ENCODE peak calls at places on chromosome 4, in ten cellular contexts. P, D, K, Y, O, J, N, U, T and L are unnamed samples.
A peak's percentile ranks its signal among the peaks of the same experiment; 100 is the strongest.

GRCh38 chr4:65580551-65580950 is 89.7 kb downstream of the EPHA5 start:
- DNase-seq in P (no peak), D (peak; percentile 16), K (peak; percentile 20), Y (no peak), O (no peak), J (no peak), N (no peak), U (no peak), T (no peak), L (no peak)

GRCh38 chr4:186551849-186552248 is 3.5 kb downstream of the MTNR1A start:
- DNase-seq in P (no peak), D (no peak), K (no peak), Y (no peak), O (no peak), J (no peak), N (no peak), U (no peak), T (no peak), L (no peak)

GRCh38 chr4:158458271-158458895 is 63.3 kb upstream of the RXFP1 start:
- DNase-seq in P (no peak), D (no peak), K (no peak), Y (no peak), O (no peak), J (no peak), N (no peak), U (no peak), T (no peak), L (no peak)

GRCh38 chr4:149120331-149121014 is 678.3 kb upstream of the NR3C2 start:
- DNase-seq in P (no peak), D (peak; percentile 6), K (peak; percentile 40), Y (peak; percentile 47), O (peak; percentile 28), J (no peak), N (no peak), U (no peak), T (no peak), L (no peak)

GRCh38 chr4:181108237-181108636 is 1135.0 kb upstream of the TENM3 start:
- DNase-seq in P (no peak), D (no peak), K (no peak), Y (no peak), O (no peak), J (no peak), N (no peak), U (no peak), T (no peak), L (no peak)

GRCh38 chr4:111923786-111924185 is 221.5 kb upstream of the FAM241A start:
- DNase-seq in P (no peak), D (no peak), K (no peak), Y (peak; percentile 53), O (no peak), J (no peak), N (no peak), U (no peak), T (no peak), L (no peak)

GRCh38 chr4:77248805-77249204 is 91.8 kb downstream of the CCNG2 start:
- DNase-seq in P (no peak), D (no peak), K (no peak), Y (no peak), O (no peak), J (no peak), N (no peak), U (no peak), T (no peak), L (no peak)

GRCh38 chr4:8440491-8441311 is at the start of the genes ACOX3 and TRMT44:
- DNase-seq in P (peak; percentile 54), D (peak; percentile 96), K (peak; percentile 95), Y (peak; percentile 88), O (peak; percentile 88), J (peak; percentile 100), N (peak; percentile 57), U (peak; percentile 99), T (peak; percentile 91), L (peak; percentile 99)

GRCh38 chr4:1329408-1330371 is 17.3 kb upstream of the UVSSA start:
- DNase-seq in P (no peak), D (no peak), K (no peak), Y (no peak), O (no peak), J (no peak), N (no peak), U (no peak), T (peak; percentile 19), L (no peak)

GRCh38 chr4:93828830-93829530 is 427 bp downstream of the ATOH1 start:
- DNase-seq in P (no peak), D (no peak), K (no peak), Y (no peak), O (no peak), J (peak; percentile 84), N (no peak), U (peak; percentile 62), T (no peak), L (peak; percentile 49)

GRCh38 chr4:127574643-127575042 is 58.1 kb upstream of the INTU start:
- DNase-seq in P (no peak), D (no peak), K (no peak), Y (no peak), O (no peak), J (no peak), N (no peak), U (no peak), T (no peak), L (no peak)

GRCh38 chr4:186067757-186068385 is 1.1 kb upstream of the TLR3 start:
- DNase-seq in P (peak; percentile 8), D (peak; percentile 71), K (peak; percentile 75), Y (peak; percentile 51), O (peak; percentile 19), J (peak; percentile 45), N (no peak), U (peak; percentile 64), T (peak; percentile 66), L (no peak)

GRCh38 chr4:2009651-2010233 is 968 bp upstream of the NELFA start:
- DNase-seq in P (no peak), D (peak; percentile 69), K (peak; percentile 65), Y (peak; percentile 58), O (peak; percentile 45), J (peak; percentile 66), N (no peak), U (peak; percentile 82), T (peak; percentile 78), L (peak; percentile 57)

GRCh38 chr4:17380347-17380746 is 131.5 kb downstream of the QDPR start:
- DNase-seq in P (no peak), D (no peak), K (no peak), Y (no peak), O (no peak), J (no peak), N (no peak), U (no peak), T (no peak), L (no peak)
- TF ChIP-seq CTCF in P (no peak), D (no peak), K (no peak), Y (no peak), O (no peak), J (no peak), N (no peak), U (no peak), T (no peak), L (no peak)

GRCh38 chr4:116055857-116056827 is 942.7 kb upstream of the NDST4 start:
- DNase-seq in P (no peak), D (peak; percentile 8), K (peak; percentile 5), Y (no peak), O (no peak), J (no peak), N (no peak), U (no peak), T (no peak), L (no peak)
- TF ChIP-seq CTCF in P (no peak), D (peak; percentile 9), K (peak; percentile 1), Y (peak; percentile 21), O (no peak), J (no peak), N (peak; percentile 34), U (no peak), T (peak; percentile 16), L (peak; percentile 26)

GRCh38 chr4:156295676-156296075 is 342.0 kb upstream of the CTSO start:
- DNase-seq in P (no peak), D (no peak), K (peak; percentile 16), Y (no peak), O (peak; percentile 22), J (no peak), N (no peak), U (no peak), T (no peak), L (no peak)
- TF ChIP-seq CTCF in P (no peak), D (no peak), K (no peak), Y (no peak), O (no peak), J (no peak), N (no peak), U (no peak), T (no peak), L (no peak)

GRCh38 chr4:174365018-174365587 is 81.4 kb downstream of the CEP44 start:
- DNase-seq in P (peak; percentile 20), D (peak; percentile 68), K (peak; percentile 69), Y (peak; percentile 53), O (peak; percentile 38), J (no peak), N (no peak), U (no peak), T (no peak), L (no peak)
- TF ChIP-seq CTCF in P (peak; percentile 34), D (peak; percentile 32), K (peak; percentile 28), Y (peak; percentile 58), O (peak; percentile 62), J (no peak), N (peak; percentile 46), U (no peak), T (peak; percentile 52), L (peak; percentile 88)

GRCh38 chr4:55409468-55410171 is 13.9 kb downstream of the TMEM165 start:
- DNase-seq in P (no peak), D (peak; percentile 66), K (peak; percentile 62), Y (peak; percentile 51), O (peak; percentile 13), J (no peak), N (no peak), U (no peak), T (no peak), L (no peak)
- TF ChIP-seq CTCF in P (peak; percentile 41), D (peak; percentile 42), K (peak; percentile 48), Y (peak; percentile 52), O (peak; percentile 33), J (peak; percentile 46), N (peak; percentile 62), U (no peak), T (no peak), L (no peak)